ENCODE peak calls at places on chromosomes 7 and 10, in six cellular contexts. R is H1, V is HepG2, I is SK-N-SH, Z is K562, X is GM12878. O is an unnamed sample.

GRCh38 chr7:136055266-136055665 is 78.1 kb upstream of the MTPN start:
- DNase-seq in I (no peak), V (peak), X (no peak), R (no peak), Z (no peak), O (no peak)

GRCh38 chr10:9066152-9066551 is 1011.7 kb downstream of the GATA3 start:
- DNase-seq in R (no peak), V (no peak), Z (no peak), X (no peak), I (no peak), O (no peak)

GRCh38 chr10:124001391-124002260 is 91.8 kb downstream of the CHST15 start:
- DNase-seq in X (no peak), Z (no peak), I (peak), V (no peak), R (no peak), O (no peak)

GRCh38 chr10:10320981-10321380 is 696.7 kb upstream of the CELF2 start:
- DNase-seq in R (no peak), Z (no peak), I (no peak), V (no peak), X (no peak), O (no peak)

GRCh38 chr7:129381710-129382484 is 52.3 kb upstream of the STRIP2 start:
- DNase-seq in V (no peak), R (no peak), Z (no peak), I (no peak), X (no peak), O (no peak)

GRCh38 chr7:13800694-13801448 is 188.6 kb downstream of the ETV1 start:
- DNase-seq in R (no peak), X (no peak), V (no peak), I (no peak), Z (no peak), O (no peak)

GRCh38 chr7:128437426-128438332 is 18.0 kb upstream of the HILPDA start:
- DNase-seq in Z (no peak), V (no peak), R (no peak), I (no peak), X (no peak), O (no peak)

GRCh38 chr7:139153832-139154231 is 44.3 kb upstream of the ZC3HAV1 start:
- DNase-seq in R (no peak), V (no peak), X (no peak), I (no peak), Z (no peak), O (no peak)

GRCh38 chr10:70455213-70455630 is 13.7 kb upstream of the NODAL start:
- DNase-seq in V (peak), Z (no peak), R (peak), X (no peak), I (no peak), O (no peak)

GRCh38 chr7:156096806-156097538 is 284.7 kb upstream of the SHH start:
- DNase-seq in I (no peak), Z (no peak), X (no peak), V (no peak), R (no peak), O (no peak)

GRCh38 chr7:142908921-142909870 is 23.7 kb upstream of the TRPV6 start:
- DNase-seq in I (peak), X (no peak), R (no peak), Z (peak), V (no peak), O (peak)

GRCh38 chr10:96625173-96625572 is 38.4 kb upstream of the TM9SF3 start:
- DNase-seq in I (no peak), X (no peak), R (no peak), Z (no peak), V (no peak), O (no peak)

GRCh38 chr10:266974-267425 is 131.7 kb downstream of the ZMYND11 start:
- DNase-seq in X (peak), R (no peak), V (no peak), I (peak), Z (no peak), O (no peak)

GRCh38 chr10:87927091-87927490 is 63.7 kb downstream of the PTEN start:
- DNase-seq in Z (no peak), R (no peak), X (no peak), V (no peak), I (no peak), O (no peak)

GRCh38 chr10:96987842-96988175 is 155.7 kb downstream of the LCOR start:
- DNase-seq in R (no peak), V (no peak), I (no peak), X (no peak), Z (no peak), O (no peak)

GRCh38 chr7:159042639-159043101 is 102.0 kb downstream of the VIPR2 start:
- DNase-seq in I (no peak), Z (no peak), X (no peak), R (peak), V (no peak), O (no peak)

GRCh38 chr7:73742338-73742752 is 3.7 kb upstream of the ABHD11 start:
- DNase-seq in X (no peak), R (peak), I (no peak), Z (peak), V (no peak), O (no peak)

GRCh38 chr10:49109669-49110335 is 5.5 kb downstream of the VSTM4 start:
- DNase-seq in Z (no peak), R (no peak), X (no peak), I (peak), V (no peak), O (no peak)

GRCh38 chr7:28986028-28986427 is 27.9 kb upstream of the TRIL start:
- DNase-seq in V (no peak), X (no peak), R (no peak), Z (no peak), I (no peak), O (no peak)

GRCh38 chr10:11560076-11560709 is 51.3 kb downstream of the USP6NL start:
- DNase-seq in X (peak), Z (no peak), R (no peak), I (no peak), V (no peak), O (no peak)

GRCh38 chr7:155371884-155372781 is 74.5 kb downstream of the INSIG1 start:
- DNase-seq in X (no peak), V (no peak), R (peak), I (peak), Z (peak), O (no peak)

GRCh38 chr10:21961847-21962246 is 41.7 kb downstream of the DNAJC1 start:
- DNase-seq in I (no peak), X (no peak), Z (peak), R (no peak), V (no peak), O (no peak)

GRCh38 chr10:16518822-16519221 is 2.9 kb downstream of the C1QL3 start:
- DNase-seq in Z (no peak), I (peak), V (no peak), R (no peak), X (no peak), O (no peak)

GRCh38 chr10:114388275-114388674 is 16.0 kb downstream of the AFAP1L2 start:
- DNase-seq in Z (no peak), R (no peak), X (peak), I (no peak), V (no peak), O (no peak)

GRCh38 chr7:29277436-29278215 is 83.1 kb downstream of the CHN2 start:
- DNase-seq in Z (no peak), R (peak), I (no peak), V (peak), X (no peak), O (no peak)

GRCh38 chr10:9305018-9305655 is 1250.6 kb downstream of the GATA3 start:
- DNase-seq in Z (no peak), R (no peak), V (peak), I (no peak), X (no peak), O (peak)

GRCh38 chr10:69801094-69801433 is 642 bp upstream of the COL13A1 start:
- DNase-seq in I (peak), R (peak), Z (peak), V (peak), X (no peak), O (peak)

GRCh38 chr7:128915271-128915819 is 4.8 kb upstream of the KCP start:
- DNase-seq in V (no peak), Z (no peak), X (no peak), I (no peak), R (peak), O (no peak)

GRCh38 chr7:69166979-69167516 is 431.2 kb upstream of the AUTS2 start:
- DNase-seq in R (peak), Z (no peak), V (no peak), X (no peak), I (no peak), O (no peak)

GRCh38 chr10:35907548-35907947 is 265.5 kb upstream of the FZD8 start:
- DNase-seq in V (no peak), I (no peak), Z (no peak), X (no peak), R (no peak), O (no peak)

GRCh38 chr10:49508654-49509053 is 30.3 kb downstream of the ERCC6 start:
- DNase-seq in X (no peak), I (no peak), R (no peak), Z (no peak), V (no peak), O (no peak)

GRCh38 chr7:122885583-122886356 is 490 bp downstream of the CADPS2 start:
- DNase-seq in Z (peak), I (peak), R (peak), V (peak), X (no peak), O (no peak)

GRCh38 chr7:141585592-141586510 is 34.6 kb downstream of the AGK start:
- DNase-seq in V (peak), I (no peak), X (peak), R (no peak), Z (no peak), O (no peak)

DNA sequence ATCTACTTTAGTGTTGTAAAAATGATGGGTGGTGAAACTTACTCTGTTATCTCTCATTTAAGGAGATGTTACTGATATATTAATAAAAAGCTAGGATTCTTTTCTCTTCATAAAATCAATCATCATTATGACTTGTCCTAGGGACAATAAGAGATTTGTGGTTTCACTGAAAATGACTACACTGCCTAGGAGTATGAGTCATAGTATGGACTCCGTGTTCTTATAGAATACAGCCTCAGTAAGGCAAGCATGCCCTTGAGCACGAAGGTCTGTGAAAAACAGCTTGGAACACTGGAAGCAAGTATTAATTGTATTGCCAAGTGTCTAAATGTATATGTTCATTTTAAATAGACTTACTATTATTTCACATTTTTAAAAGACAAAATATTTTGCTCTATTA is 749.2 kb upstream of the PCDH15 start:
- DNase-seq in V (no peak), R (no peak), Z (no peak), X (no peak), I (no peak), O (no peak)
- TF ChIP-seq RAD21 in V (no peak), R (no peak), Z (no peak), X (no peak), I (no peak), O (no peak)

GRCh38 chr10:110556296-110556695 is 11.2 kb upstream of the SMC3 start:
- DNase-seq in I (no peak), R (no peak), V (no peak), Z (no peak), X (no peak), O (no peak)

GRCh38 chr10:110553905-110554304 is 13.6 kb upstream of the SMC3 start:
- DNase-seq in V (no peak), Z (no peak), X (no peak), I (no peak), R (no peak), O (no peak)

GRCh38 chr10:110558034-110558433 is 9.5 kb upstream of the SMC3 start:
- DNase-seq in I (no peak), V (no peak), X (no peak), R (no peak), Z (no peak), O (no peak)

GRCh38 chr10:110560012-110560411 is 7.5 kb upstream of the SMC3 start:
- DNase-seq in I (no peak), X (no peak), R (no peak), Z (no peak), V (no peak), O (no peak)

GRCh38 chr10:110556993-110557601 is 10.4 kb upstream of the SMC3 start:
- DNase-seq in V (peak), X (no peak), Z (peak), I (peak), R (peak), O (peak)
- TF ChIP-seq JUND in V (no peak), X (no peak), Z (no peak), I (no peak), R (no peak), O (no peak)

GRCh38 chr7:32477649-32477980 is 12.6 kb downstream of the LSM5 start:
- DNase-seq in X (no peak), I (no peak), V (no peak), Z (no peak), R (no peak), O (no peak)

GRCh38 chr7:32476816-32477648 is 13.1 kb downstream of the LSM5 start:
- DNase-seq in X (no peak), V (no peak), Z (no peak), R (no peak), I (no peak), O (no peak)

GRCh38 chr7:32481921-32482320 is 8.3 kb downstream of the LSM5 start:
- DNase-seq in R (no peak), X (no peak), V (no peak), I (peak), Z (no peak), O (no peak)

GRCh38 chr7:32479574-32480200 is 10.5 kb downstream of the LSM5 start:
- DNase-seq in Z (peak), X (no peak), I (peak), R (peak), V (peak), O (peak)

GRCh38 chr7:32481176-32481575 is 9.0 kb downstream of the LSM5 start:
- DNase-seq in V (no peak), X (no peak), Z (no peak), R (no peak), I (peak), O (no peak)
- TF ChIP-seq RAD21 in V (no peak), X (no peak), Z (no peak), R (no peak), I (no peak), O (no peak)

GRCh38 chr7:39430441-39430840 is 135.8 kb upstream of the YAE1 start:
- DNase-seq in R (no peak), V (no peak), I (no peak), Z (no peak), X (no peak), O (no peak)
- TF ChIP-seq JUND in R (no peak), V (no peak), I (no peak), Z (no peak), X (no peak), O (no peak)

O was measured in HCT116.